ENCODE peak calls at places on chromosomes 4 and X, in eight cellular contexts. K is NCI-H1417; V is activated CD4-positive, alpha-beta T cell treated with anti-CD3 and anti-CD28 coated beads, Interleukin-2, amount 50 U/mL, for 24 hours; R is NCI-H1436; C is NCI-H460; A is HuH-7; O is RPMI8226; N is psoas muscle. Y is an unnamed sample.

GRCh38 chr4:88713782-88714181 is 16.2 kb upstream of the NAP1L5 start:
- DNase-seq in K (no peak), V (no peak), R (no peak), C (no peak), A (no peak), O (no peak), N (no peak), Y (no peak)

GRCh38 chr4:18934197-18934596 is 912.6 kb upstream of the LCORL start:
- DNase-seq in K (no peak), V (no peak), R (no peak), C (no peak), A (no peak), O (no peak), N (no peak), Y (no peak)

GRCh38 chrX:52574416-52575275 is 57.8 kb upstream of the XAGE1B start:
- DNase-seq in K (peak; percentile 14), V (no peak), R (peak; percentile 40), C (peak; percentile 69), A (peak; percentile 17), O (peak; percentile 39), N (no peak), Y (peak; percentile 25)

GRCh38 chr4:6772223-6772928 is 10.2 kb upstream of the KIAA0232 start:
- DNase-seq in K (no peak), V (no peak), R (no peak), C (no peak), A (no peak), O (no peak), N (no peak), Y (no peak)

GRCh38 chr4:87356832-87357526 is 34.0 kb downstream of the HSD17B11 start:
- DNase-seq in K (no peak), V (no peak), R (no peak), C (no peak), A (no peak), O (no peak), N (no peak), Y (no peak)

GRCh38 chrX:18961686-18962085 is 22.2 kb downstream of the PHKA2 start:
- DNase-seq in K (no peak), V (no peak), R (no peak), C (no peak), A (no peak), O (no peak), N (no peak), Y (peak; percentile 64)

GRCh38 chr4:73859614-73860088 is 6.6 kb downstream of the PF4V1 start:
- DNase-seq in K (no peak), V (no peak), R (no peak), C (no peak), A (no peak), O (no peak), N (no peak), Y (no peak)

GRCh38 chr4:53618321-53618720 is 27.0 kb upstream of the LNX1 start:
- DNase-seq in K (no peak), V (no peak), R (no peak), C (no peak), A (no peak), O (no peak), N (no peak), Y (no peak)

GRCh38 chrX:39730671-39731389 is 366.9 kb downstream of the BCOR start:
- DNase-seq in K (peak; percentile 18), V (peak; percentile 16), R (no peak), C (peak; percentile 33), A (peak; percentile 43), O (peak; percentile 40), N (peak; percentile 67), Y (peak; percentile 8)

GRCh38 chr4:112381996-112382692 is 85.0 kb downstream of the ALPK1 start:
- DNase-seq in K (peak; percentile 89), V (no peak), R (peak; percentile 68), C (no peak), A (no peak), O (no peak), N (no peak), Y (no peak)

GRCh38 chr4:143307536-143307935 is 29.1 kb upstream of the GAB1 start:
- DNase-seq in K (no peak), V (no peak), R (no peak), C (no peak), A (no peak), O (peak; percentile 11), N (no peak), Y (no peak)

GRCh38 chr4:149166365-149166764 is 649.3 kb downstream of the IQCM start:
- DNase-seq in K (no peak), V (no peak), R (no peak), C (no peak), A (no peak), O (no peak), N (no peak), Y (no peak)

GRCh38 chrX:13283968-13284914 is 35.6 kb downstream of the ATXN3L start:
- DNase-seq in K (no peak), V (no peak), R (no peak), C (no peak), A (no peak), O (no peak), N (no peak), Y (no peak)

GRCh38 chrX:119507206-119507605 is 39.0 kb downstream of the SLC25A5 start:
- DNase-seq in K (no peak), V (no peak), R (no peak), C (no peak), A (no peak), O (no peak), N (no peak), Y (no peak)

GRCh38 chrX:37755073-37755472 is 24.8 kb upstream of the CYBB start:
- DNase-seq in K (no peak), V (no peak), R (no peak), C (no peak), A (no peak), O (peak; percentile 77), N (no peak), Y (peak; percentile 75)

GRCh38 chr4:37715889-37716402 is 29.8 kb upstream of the RELL1 start:
- DNase-seq in K (peak; percentile 41), V (no peak), R (peak; percentile 4), C (no peak), A (no peak), O (peak; percentile 53), N (no peak), Y (no peak)

GRCh38 chr4:99087887-99088484 is 602 bp downstream of the ADH5 start:
- DNase-seq in K (no peak), V (no peak), R (no peak), C (peak; percentile 40), A (peak; percentile 14), O (peak; percentile 26), N (peak; percentile 65), Y (peak; percentile 69)

GRCh38 chr4:122602277-122603142 is 18.4 kb downstream of the IL21 start:
- DNase-seq in K (no peak), V (no peak), R (no peak), C (peak; percentile 33), A (peak; percentile 5), O (peak; percentile 38), N (no peak), Y (peak; percentile 43)

GRCh38 chr4:119139316-119139715 is 3.7 kb downstream of the MYOZ2 start:
- DNase-seq in K (no peak), V (no peak), R (no peak), C (no peak), A (no peak), O (no peak), N (no peak), Y (no peak)

GRCh38 chrX:151724563-151725337 is 8.9 kb downstream of the FATE1 start:
- DNase-seq in K (no peak), V (no peak), R (no peak), C (no peak), A (no peak), O (no peak), N (no peak), Y (no peak)

GRCh38 chrX:132491191-132491590 is 2.4 kb upstream of the MBNL3 start:
- DNase-seq in K (no peak), V (no peak), R (no peak), C (no peak), A (peak; percentile 57), O (peak; percentile 75), N (no peak), Y (peak; percentile 81)

GRCh38 chr4:184344899-184345572 is 127.4 kb upstream of the ENPP6 start:
- DNase-seq in K (no peak), V (no peak), R (no peak), C (no peak), A (no peak), O (peak; percentile 65), N (peak; percentile 35), Y (no peak)